ENCODE peak calls at places on chromosomes 7 and 10, in six cellular contexts. N, I, M, X, A and J are unnamed samples.

GRCh38 chr10:30059209-30060107 is at the start of gene JCAD:
- DNase-seq in N (peak), I (peak), M (peak), X (peak), A (peak), J (no peak)

GRCh38 chr7:106565428-106565827 is 95.5 kb downstream of the CCDC71L start:
- DNase-seq in N (no peak), I (no peak), M (no peak), X (no peak), A (no peak), J (no peak)

GRCh38 chr7:10474048-10474447 is 499.6 kb upstream of the PHF14 start:
- DNase-seq in N (peak), I (no peak), M (no peak), X (no peak), A (no peak), J (no peak)

GRCh38 chr10:48519731-48520506 is 85.0 kb downstream of the ARHGAP22 start:
- DNase-seq in N (no peak), I (no peak), M (no peak), X (no peak), A (no peak), J (no peak)

GRCh38 chr10:121574519-121575170 is 23.6 kb downstream of the FGFR2 start:
- DNase-seq in N (no peak), I (no peak), M (no peak), X (no peak), A (no peak), J (no peak)

GRCh38 chr10:58512470-58513188 is at the start of gene BICC1:
- DNase-seq in N (peak), I (peak), M (peak), X (no peak), A (peak), J (peak)

GRCh38 chr10:95211606-95212279 is 17.7 kb downstream of the ACSM6 start:
- DNase-seq in N (peak), I (no peak), M (no peak), X (no peak), A (no peak), J (no peak)

GRCh38 chr10:70958396-70958795 is 70.0 kb upstream of the PCBD1 start:
- DNase-seq in N (peak), I (no peak), M (no peak), X (no peak), A (no peak), J (no peak)

GRCh38 chr10:27319752-27320561 is 79.4 kb upstream of the ACBD5 start:
- DNase-seq in N (peak), I (no peak), M (no peak), X (no peak), A (peak), J (peak)

GRCh38 chr10:114825513-114826253 is 4.1 kb downstream of the FHIP2A start:
- DNase-seq in N (peak), I (no peak), M (peak), X (no peak), A (no peak), J (no peak)

GRCh38 chr7:36082216-36082615 is 70.8 kb upstream of the EEPD1 start:
- DNase-seq in N (no peak), I (no peak), M (no peak), X (no peak), A (no peak), J (no peak)

GRCh38 chr10:22481687-22482539 is 136.6 kb downstream of the SPAG6 start:
- DNase-seq in N (peak), I (no peak), M (no peak), X (no peak), A (no peak), J (no peak)